ENCODE peak calls at places on chromosomes 13 and 19, in ten cellular contexts. Z, E, V, C, Y, R, H, J, G and W are unnamed samples. For H3K4me1, the result is how much of the 10 kb centered on the place peaks cover.

GRCh38 chr13:50208826-50209335 is 193.6 kb downstream of the KCNRG start:
- DNase-seq in H (peak), V (no peak), G (peak), Z (peak), R (no peak), E (no peak), J (peak), C (peak), Y (no peak), W (peak)

GRCh38 chr19:49651871-49652722 is 10.1 kb downstream of the SCAF1 start:
- DNase-seq in V (no peak), J (no peak), E (no peak), C (no peak), G (no peak), Y (no peak), H (no peak), Z (peak), R (no peak), W (no peak)

GRCh38 chr13:109155301-109155761 is 525.9 kb downstream of the MYO16 start:
- DNase-seq in E (no peak), G (no peak), Z (no peak), C (no peak), Y (no peak), R (no peak), J (no peak), H (peak), V (no peak), W (no peak)

GRCh38 chr19:6556480-6556879 is 25.7 kb downstream of the TNFSF9 start:
- DNase-seq in J (no peak), Z (no peak), E (no peak), V (no peak), Y (no peak), H (peak), C (no peak), G (no peak), R (no peak), W (no peak)

GRCh38 chr13:67148219-67148583 is 81.9 kb downstream of the PCDH9 start:
- DNase-seq in Z (no peak), H (peak), V (no peak), J (no peak), Y (no peak), C (no peak), G (no peak), R (no peak), E (no peak), W (peak)

GRCh38 chr13:41973247-41973741 is 12.4 kb upstream of the VWA8 start:
- DNase-seq in C (no peak), H (no peak), G (no peak), V (no peak), E (no peak), Y (no peak), J (no peak), Z (peak), R (no peak), W (no peak)

GRCh38 chr19:33177417-33177976 is 16.6 kb upstream of the LRP3 start:
- DNase-seq in C (no peak), R (no peak), E (no peak), J (peak), G (no peak), H (no peak), Y (no peak), V (no peak), Z (peak), W (no peak)

GRCh38 chr19:4304509-4305252 is at the start of gene FSD1:
- DNase-seq in V (no peak), Z (peak), G (peak), H (peak), E (no peak), J (peak), Y (no peak), R (no peak), C (no peak), W (peak)

GRCh38 chr19:47487551-47488515 is 3.8 kb upstream of the KPTN start:
- DNase-seq in J (no peak), H (no peak), G (peak), C (no peak), R (no peak), E (no peak), Z (no peak), Y (no peak), V (no peak), W (no peak)

GRCh38 chr19:898663-899062 is 5.4 kb downstream of the RNU6-9 start:
- DNase-seq in Y (no peak), C (no peak), R (no peak), H (no peak), G (peak), J (no peak), Z (peak), E (no peak), V (no peak), W (no peak)

GRCh38 chr19:588758-589692 is 656 bp upstream of the HCN2 start:
- DNase-seq in R (no peak), V (no peak), J (peak), Y (no peak), E (no peak), G (no peak), Z (peak), C (no peak), H (no peak), W (peak)

GRCh38 chr13:36718146-36718545 is 44.3 kb downstream of the SERTM1 start:
- DNase-seq in E (no peak), Y (no peak), C (no peak), G (no peak), H (peak), V (no peak), Z (no peak), R (no peak), J (no peak), W (no peak)

GRCh38 chr13:83937579-83937978 is 55.3 kb upstream of the SLITRK1 start:
- DNase-seq in H (no peak), R (no peak), Z (no peak), G (no peak), C (no peak), E (no peak), V (no peak), Y (no peak), J (no peak), W (no peak)

GRCh38 chr19:55546822-55547614 is 1.7 kb upstream of the SBK3 start:
- DNase-seq in Y (no peak), V (peak), C (peak), H (peak), R (peak), G (peak), E (peak), J (no peak), Z (peak), W (peak)

GRCh38 chr13:29520671-29521070 is 74.8 kb downstream of the SLC7A1 start:
- DNase-seq in H (peak), V (no peak), Z (no peak), J (no peak), G (no peak), C (peak), R (no peak), E (no peak), Y (no peak), W (peak)

GRCh38 chr19:16127776-16128371 is 15.6 kb upstream of the HSH2D start:
- DNase-seq in Y (no peak), C (no peak), H (no peak), R (no peak), J (no peak), E (no peak), Z (no peak), G (no peak), V (no peak), W (no peak)

GRCh38 chr19:16125738-16126495 is 14.2 kb downstream of the RAB8A start:
- DNase-seq in V (no peak), C (no peak), E (no peak), H (no peak), R (no peak), J (no peak), Z (no peak), G (no peak), Y (peak), W (no peak)

GRCh38 chr19:16121967-16122366 is 10.3 kb downstream of the RAB8A start:
- DNase-seq in H (no peak), R (no peak), J (no peak), C (no peak), G (no peak), V (no peak), Y (no peak), E (no peak), Z (no peak), W (no peak)

GRCh38 chr19:16127080-16127479 is 15.4 kb downstream of the RAB8A start:
- DNase-seq in Y (no peak), E (no peak), R (no peak), J (no peak), H (no peak), C (no peak), G (no peak), Z (no peak), V (no peak), W (no peak)

DNA sequence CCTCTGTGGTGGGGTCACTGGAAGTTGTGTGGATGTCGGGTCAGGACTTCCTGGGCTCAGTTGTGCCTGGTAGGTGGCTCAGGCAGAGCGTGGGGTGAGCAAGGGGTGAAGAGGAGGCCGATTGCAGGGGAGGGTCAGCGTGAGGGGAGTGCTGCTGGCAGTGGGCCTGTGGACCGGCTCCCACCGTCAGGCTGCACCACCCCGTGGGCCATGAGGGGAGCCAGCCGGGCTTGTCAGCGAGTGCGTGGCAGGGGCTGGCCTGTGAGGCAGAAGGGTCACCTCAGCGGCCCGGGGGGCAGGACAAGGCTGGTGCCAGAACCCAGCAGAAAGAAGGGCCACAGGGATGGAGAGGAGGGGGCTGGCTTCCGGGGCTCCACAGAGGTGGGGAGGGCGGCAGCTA is 13.3 kb downstream of the RAB8A start:
- DNase-seq in V (no peak), R (no peak), E (no peak), Y (no peak), H (no peak), J (no peak), G (no peak), Z (no peak), C (no peak), W (no peak)
- H3K4me1 ChIP-seq in V (under half), R (under half), E (under half), Y (under half), H (under half), J (under half), G (under half), Z (under half), C (under half), W (under half)

DNA sequence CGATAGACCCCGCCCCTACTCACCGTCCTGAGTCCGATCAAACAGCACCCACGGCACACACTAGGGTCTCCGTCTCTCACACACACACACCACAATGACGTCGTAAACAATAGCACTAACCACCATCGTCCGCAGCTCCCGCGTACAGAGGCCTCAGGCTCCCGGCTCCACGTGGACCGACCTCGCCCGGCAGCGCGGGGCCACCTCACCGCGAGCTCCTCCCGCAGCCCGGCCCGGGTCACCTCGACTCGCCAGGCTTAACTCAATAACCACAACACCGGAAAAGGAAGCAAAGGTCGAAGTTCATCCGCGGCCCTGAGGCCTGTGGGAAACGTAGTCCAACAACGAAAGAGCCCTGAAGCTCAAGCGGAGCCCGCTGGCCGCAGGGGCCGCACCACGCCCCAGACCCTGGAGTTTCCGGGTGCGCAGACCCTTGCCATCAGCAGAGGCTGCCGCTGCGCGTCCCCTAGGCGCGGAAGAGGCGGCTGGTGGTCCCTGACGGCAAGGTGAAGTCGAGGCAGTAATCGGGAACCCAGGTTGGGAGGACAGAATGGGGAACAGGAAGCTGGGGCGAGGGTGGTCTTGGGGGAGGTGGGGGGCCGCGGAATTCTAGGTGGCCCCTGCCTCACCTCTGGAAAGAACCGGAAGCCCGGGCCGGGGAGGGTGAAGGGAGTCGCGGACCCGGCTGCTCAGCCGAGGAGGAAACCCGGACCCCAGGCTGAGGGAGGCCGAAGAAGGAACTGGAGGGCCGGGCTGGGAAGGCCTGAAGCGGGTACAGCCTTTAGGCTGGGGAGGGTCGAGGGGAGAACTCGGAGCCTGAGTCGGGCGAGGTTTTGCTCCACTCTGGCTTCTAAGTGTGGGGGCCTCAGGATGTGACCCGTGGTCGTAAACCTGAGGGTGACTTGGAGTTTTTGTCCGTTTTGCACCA is at the start of gene ZNF529:
- DNase-seq in G (peak), E (peak), H (peak), C (peak), Y (peak), Z (peak), V (peak), R (peak), J (peak), W (peak)
- H3K4me3 ChIP-seq in G (peak), E (peak), H (peak), C (peak), Y (peak), Z (peak), V (peak), R (peak), J (peak), W (peak)

GRCh38 chr13:33763021-33763420 is 54.9 kb upstream of the RFC3 start:
- DNase-seq in V (no peak), E (no peak), R (no peak), J (no peak), Z (no peak), Y (no peak), G (no peak), H (peak), C (no peak), W (no peak)
- H3K4me1 ChIP-seq in V (under half), E (under half), R (under half), J (under half), Z (under half), Y (under half), G (under half), H (under half), C (under half), W (under half)

DNA sequence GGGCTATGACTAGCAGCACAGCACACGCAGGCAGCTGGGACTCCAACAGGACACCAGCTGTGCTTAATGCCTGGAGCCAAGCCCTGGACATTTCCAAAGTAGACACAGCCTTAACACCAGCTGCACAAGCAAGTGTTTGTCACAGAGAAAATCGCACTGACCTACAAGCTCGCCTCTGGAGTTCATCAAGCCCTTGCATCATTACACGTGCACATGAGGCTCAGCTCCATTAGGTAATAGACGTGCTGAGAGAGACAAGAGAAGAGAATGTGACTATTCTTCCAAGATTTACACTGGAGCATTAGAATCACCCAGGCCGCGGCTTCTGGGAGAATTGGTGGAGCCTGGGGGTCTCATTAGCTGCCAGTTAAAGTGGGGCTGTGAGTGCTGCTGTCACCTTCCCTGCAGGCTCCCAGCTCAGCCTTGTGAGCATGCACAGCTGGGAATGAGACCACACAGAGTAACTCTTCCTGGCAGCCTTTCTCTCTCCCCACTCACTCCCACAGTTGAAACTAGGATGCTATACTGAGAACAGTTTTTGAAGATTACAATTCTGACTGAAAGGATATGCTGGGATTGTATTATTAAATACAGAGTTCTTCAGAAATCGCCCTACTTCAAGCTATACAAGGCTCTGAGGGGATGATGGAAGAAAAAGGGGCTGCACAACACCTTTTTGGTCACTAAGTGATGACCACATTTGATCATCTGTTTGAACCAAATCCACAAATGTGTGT is 10.6 kb downstream of the STOML3 start:
- DNase-seq in H (no peak), Y (no peak), V (peak), G (peak), Z (peak), R (peak), E (peak), C (no peak), J (peak), W (peak)
- H3K4me3 ChIP-seq in H (no peak), Y (no peak), V (no peak), G (no peak), Z (no peak), R (no peak), E (no peak), C (no peak), J (no peak), W (no peak)

GRCh38 chr19:29947871-29948270 is 5.8 kb downstream of the URI1 start:
- DNase-seq in G (no peak), H (no peak), Z (no peak), R (no peak), E (no peak), J (no peak), Y (no peak), V (no peak), C (no peak), W (no peak)
- H3K4me1 ChIP-seq in G (under half), H (under half), Z (under half), R (under half), E (under half), J (under half), Y (under half), V (under half), C (under half), W (under half)

GRCh38 chr19:43848821-43849220 is 21.7 kb downstream of the ZNF283 start:
- DNase-seq in G (no peak), R (no peak), V (no peak), J (no peak), H (no peak), Y (no peak), E (no peak), Z (no peak), C (no peak), W (no peak)
- H3K4me3 ChIP-seq in G (no peak), R (no peak), V (no peak), J (no peak), H (no peak), Y (no peak), E (no peak), Z (no peak), C (no peak), W (peak)